ENCODE peak calls at places on chromosomes 6 and 20, in five cellular contexts. K is upper lobe of right lung, X is fibroblast of the aortic adventitia, W is ovary, C is epithelial cell of esophagus. T is an unnamed sample.

GRCh38 chr20:47741669-47742345 is 43.5 kb downstream of the SULF2 start:
- DNase-seq in C (no peak), X (no peak), W (no peak), K (no peak), T (no peak)

GRCh38 chr6:108798672-108799355 is 49.4 kb upstream of the ARMC2 start:
- DNase-seq in W (no peak), X (no peak), K (no peak), C (no peak), T (no peak)

GRCh38 chr6:22755605-22756004 is 186.2 kb downstream of the HDGFL1 start:
- DNase-seq in X (no peak), W (no peak), K (no peak), C (no peak), T (no peak)

GRCh38 chr20:4192378-4193048 is 177.2 kb upstream of the RNF24 start:
- DNase-seq in C (peak; percentile 84), W (no peak), X (peak; percentile 21), K (peak; percentile 37), T (no peak)

GRCh38 chr6:107699191-107700015 is 124.7 kb downstream of the SCML4 start:
- DNase-seq in W (no peak), K (no peak), X (peak; percentile 23), C (no peak), T (no peak)

GRCh38 chr6:154249499-154250298 is 106.9 kb downstream of the IPCEF1 start:
- DNase-seq in K (no peak), W (no peak), C (no peak), X (no peak), T (no peak)

GRCh38 chr20:8389381-8390368 is 257.6 kb downstream of the PLCB1 start:
- DNase-seq in C (peak; percentile 48), W (no peak), X (peak; percentile 88), K (no peak), T (no peak)

GRCh38 chr6:53986721-53987526 is 124.3 kb upstream of the MLIP start:
- DNase-seq in K (no peak), C (no peak), W (no peak), X (no peak), T (no peak)

GRCh38 chr20:32957451-32957850 is 46.8 kb downstream of the SUN5 start:
- DNase-seq in K (no peak), W (no peak), X (no peak), C (no peak), T (no peak)

GRCh38 chr6:70282906-70283461 is 19.9 kb downstream of the COL9A1 start:
- DNase-seq in X (no peak), C (no peak), W (no peak), K (no peak), T (no peak)

GRCh38 chr20:63850689-63851547 is 10.4 kb upstream of the ABHD16B start:
- DNase-seq in K (no peak), W (peak; percentile 34), X (no peak), C (no peak), T (no peak)

GRCh38 chr6:30928677-30929076 is 3.3 kb downstream of the SFTA2 start:
- DNase-seq in X (no peak), K (no peak), W (no peak), C (no peak), T (no peak)

GRCh38 chr6:108948252-108948651 is 100.0 kb downstream of the ARMC2 start:
- DNase-seq in K (no peak), X (no peak), W (no peak), C (peak; percentile 77), T (no peak)

GRCh38 chr20:59824711-59825562 is 108.5 kb downstream of the SYCP2 start:
- DNase-seq in W (no peak), K (no peak), C (no peak), X (no peak), T (no peak)

GRCh38 chr6:62150048-62150663 is 135.9 kb downstream of the KHDRBS2 start:
- DNase-seq in X (peak; percentile 5), K (no peak), W (no peak), C (peak; percentile 70), T (no peak)

GRCh38 chr20:7770578-7770977 is 169.7 kb downstream of the HAO1 start:
- DNase-seq in K (no peak), C (peak; percentile 42), W (no peak), X (no peak), T (no peak)

GRCh38 chr6:24004659-24005058 is 121.4 kb upstream of the NRSN1 start:
- DNase-seq in K (no peak), X (no peak), W (no peak), C (no peak), T (no peak)

GRCh38 chr6:165920896-165921671 is 246.6 kb downstream of the TBXT start:
- DNase-seq in C (no peak), W (no peak), K (no peak), X (peak; percentile 14), T (no peak)

GRCh38 chr6:157539421-157539822 is 158.4 kb downstream of the ZDHHC14 start:
- DNase-seq in X (no peak), C (no peak), W (no peak), K (no peak), T (no peak)

GRCh38 chr6:128295670-128296069 is 224.7 kb downstream of the PTPRK start:
- DNase-seq in X (no peak), K (no peak), W (no peak), C (no peak), T (no peak)

DNA sequence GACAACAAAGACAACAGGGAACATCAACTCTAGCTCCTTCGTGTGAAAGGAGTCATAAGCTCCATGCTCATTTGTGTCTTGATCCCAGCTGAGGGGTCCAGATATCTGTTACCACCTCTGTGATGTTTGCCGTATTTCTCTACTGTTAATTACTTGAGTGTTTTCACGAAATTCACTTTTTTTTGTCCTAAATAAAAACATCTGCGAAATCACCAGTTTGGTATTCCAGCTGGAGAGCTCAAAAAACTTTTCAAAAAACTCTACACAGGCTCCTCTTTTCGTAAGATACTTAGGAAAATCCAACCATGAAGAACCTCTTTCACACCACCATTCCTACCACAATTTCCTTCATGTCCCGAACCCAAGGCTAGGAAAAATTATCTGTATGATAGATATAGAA is 25.3 kb downstream of the TRAF3IP2 start:
- DNase-seq in C (no peak), W (no peak), X (no peak), K (no peak), T (no peak)
- TF ChIP-seq CTCF in C (no peak), W (no peak), X (no peak), K (no peak), T (no peak)

GRCh38 chr20:20820104-20820503 is 107.7 kb upstream of the RALGAPA2 start:
- DNase-seq in W (no peak), C (no peak), K (no peak), X (no peak), T (no peak)
- TF ChIP-seq CTCF in W (no peak), C (peak; percentile 34), K (peak; percentile 47), X (peak; percentile 25), T (peak; percentile 53)

GRCh38 chr20:35561268-35561667 is 19.4 kb downstream of the ERGIC3 start:
- DNase-seq in W (peak; percentile 18), C (peak; percentile 33), X (peak; percentile 27), K (peak; percentile 66), T (peak; percentile 39)
- TF ChIP-seq CTCF in W (no peak), C (peak; percentile 38), X (peak; percentile 21), K (peak; percentile 33), T (peak; percentile 58)

GRCh38 chr20:22619272-22619671 is 34.9 kb upstream of the FOXA2 start:
- DNase-seq in K (no peak), W (no peak), X (no peak), C (peak; percentile 66), T (no peak)
- TF ChIP-seq CTCF in K (no peak), W (no peak), X (no peak), C (no peak), T (no peak)